ENCODE peak calls at places on chromosomes 11 and 22, in eight cellular contexts. R is IMR-90; D is NCI-H345; O is NCI-H2029; X is CD8-positive, alpha-beta T cell; Q is T follicular helper cell; A is HS-27A; M is HS-5. S is an unnamed sample.

GRCh38 chr11:97607301-97608000 is 1217.6 kb downstream of the JRKL start:
- DNase-seq in R (no peak), D (no peak), O (no peak), X (no peak), Q (no peak), A (no peak), M (no peak), S (no peak)

GRCh38 chr11:79331251-79331901 is 109.5 kb downstream of the TENM4 start:
- DNase-seq in R (no peak), D (peak; percentile 24), O (no peak), X (no peak), Q (no peak), A (no peak), M (no peak), S (no peak)

GRCh38 chr22:48944756-48945620 is 882.7 kb downstream of the BRD1 start:
- DNase-seq in R (no peak), D (no peak), O (no peak), X (peak; percentile 36), Q (no peak), A (no peak), M (no peak), S (no peak)

GRCh38 chr11:5036671-5037070 is 9.7 kb upstream of the OR52J3 start:
- DNase-seq in R (no peak), D (no peak), O (no peak), X (no peak), Q (no peak), A (no peak), M (no peak), S (no peak)

GRCh38 chr11:125114518-125114917 is 3.1 kb upstream of the TMEM218 start:
- DNase-seq in R (no peak), D (no peak), O (no peak), X (no peak), Q (no peak), A (no peak), M (no peak), S (no peak)

GRCh38 chr11:876550-876949 is 33.9 kb downstream of the TSPAN4 start:
- DNase-seq in R (peak; percentile 6), D (peak; percentile 23), O (no peak), X (no peak), Q (no peak), A (no peak), M (no peak), S (no peak)

GRCh38 chr11:96393753-96394348 is 4.0 kb downstream of the JRKL start:
- DNase-seq in R (peak; percentile 61), D (peak; percentile 9), O (no peak), X (no peak), Q (no peak), A (no peak), M (no peak), S (no peak)

GRCh38 chr11:87926250-87926970 is 248.8 kb downstream of the RAB38 start:
- DNase-seq in R (peak; percentile 49), D (no peak), O (no peak), X (no peak), Q (no peak), A (peak; percentile 48), M (peak; percentile 84), S (no peak)

GRCh38 chr22:37741312-37741795 is 44.5 kb downstream of the TRIOBP start:
- DNase-seq in R (peak; percentile 98), D (peak; percentile 49), O (peak; percentile 92), X (no peak), Q (no peak), A (no peak), M (peak; percentile 89), S (no peak)

GRCh38 chr22:37056246-37056645 is 4.7 kb downstream of the KCTD17 start:
- DNase-seq in R (no peak), D (no peak), O (no peak), X (no peak), Q (no peak), A (no peak), M (no peak), S (no peak)

GRCh38 chr11:15101072-15101701 is 13.5 kb upstream of the INSC start:
- DNase-seq in R (peak; percentile 73), D (peak; percentile 64), O (peak; percentile 40), X (peak; percentile 62), Q (peak; percentile 19), A (peak; percentile 15), M (peak; percentile 34), S (peak; percentile 24)

GRCh38 chr22:34902335-34902734 is 163.6 kb upstream of the ISX start:
- DNase-seq in R (no peak), D (no peak), O (no peak), X (no peak), Q (no peak), A (no peak), M (no peak), S (no peak)

GRCh38 chr11:129018991-129019390 is 76.3 kb upstream of the TP53AIP1 start:
- DNase-seq in R (no peak), D (no peak), O (no peak), X (no peak), Q (no peak), A (no peak), M (no peak), S (no peak)